ENCODE peak calls at places on chromosomes 6 and 20, in seven cellular contexts. J, Q, L, U, G, V and B are unnamed samples.

GRCh38 chr6:21033575-21034026 is 499.3 kb downstream of the CDKAL1 start:
- DNase-seq in G (no peak), V (peak; percentile 15), J (peak; percentile 48), Q (no peak), U (no peak), L (no peak), B (no peak)

GRCh38 chr6:36241728-36242127 is 28.1 kb upstream of the PNPLA1 start:
- DNase-seq in G (peak; percentile 26), U (no peak), L (no peak), Q (no peak), V (no peak), J (no peak), B (no peak)

GRCh38 chr20:33475381-33476160 is 14.3 kb upstream of the CBFA2T2 start:
- DNase-seq in V (no peak), Q (no peak), U (no peak), L (no peak), G (no peak), J (no peak), B (no peak)

GRCh38 chr20:50455656-50456451 is 54.3 kb upstream of the PTPN1 start:
- DNase-seq in Q (no peak), L (no peak), V (no peak), U (no peak), J (peak; percentile 63), G (no peak), B (no peak)

GRCh38 chr6:11460001-11460668 is 77.4 kb upstream of the TMEM170B start:
- DNase-seq in J (no peak), G (no peak), V (no peak), L (no peak), U (no peak), Q (no peak), B (no peak)

GRCh38 chr20:4507288-4507719 is 214.4 kb upstream of the PRND start:
- DNase-seq in L (no peak), Q (no peak), V (no peak), U (no peak), G (no peak), J (no peak), B (no peak)

GRCh38 chr6:21595951-21596378 is 2.4 kb downstream of the SOX4 start:
- DNase-seq in Q (peak; percentile 8), J (no peak), U (peak; percentile 50), V (peak; percentile 20), G (no peak), L (no peak), B (no peak)

GRCh38 chr6:6712258-6712978 is 123.9 kb downstream of the LY86 start:
- DNase-seq in L (no peak), U (no peak), Q (peak; percentile 76), G (no peak), V (no peak), J (no peak), B (no peak)

GRCh38 chr6:98634569-98634968 is 199.8 kb upstream of the POU3F2 start:
- DNase-seq in J (no peak), V (no peak), U (no peak), L (no peak), G (no peak), Q (peak; percentile 83), B (no peak)

GRCh38 chr6:150936021-150936555 is 70.6 kb downstream of the MTHFD1L start:
- DNase-seq in L (no peak), G (no peak), Q (no peak), U (no peak), V (no peak), J (no peak), B (no peak)

GRCh38 chr6:153031335-153031955 is 28.9 kb upstream of the MTRF1L start:
- DNase-seq in G (no peak), L (no peak), J (no peak), V (no peak), Q (no peak), U (no peak), B (no peak)